ENCODE peak calls at places on chromosomes 6 and 20, in five cellular contexts. L, Y, M, Q and I are unnamed samples.

GRCh38 chr6:131960371-131961133 is 9.4 kb upstream of the CCN2 start:
- DNase-seq in L (no peak), Q (no peak), Y (no peak), M (no peak), I (no peak)

GRCh38 chr6:44898296-44898930 is 429.7 kb upstream of the RUNX2 start:
- DNase-seq in Q (no peak), M (no peak), L (no peak), Y (no peak), I (no peak)

GRCh38 chr6:158211273-158212055 is 43.3 kb downstream of the GTF2H5 start:
- DNase-seq in M (no peak), Y (no peak), L (no peak), Q (no peak), I (no peak)

GRCh38 chr20:42484335-42484734 is 705.4 kb downstream of the PTPRT start:
- DNase-seq in L (no peak), Y (peak; percentile 10), M (no peak), Q (no peak), I (no peak)

GRCh38 chr20:63911171-63911570 is 16.2 kb downstream of the DNAJC5 start:
- DNase-seq in L (no peak), Y (no peak), M (no peak), Q (no peak), I (peak; percentile 97)

GRCh38 chr6:87393026-87393622 is 14.6 kb upstream of the CFAP206 start:
- DNase-seq in L (no peak), M (no peak), Q (no peak), Y (peak; percentile 85), I (peak; percentile 49)

GRCh38 chr20:56851552-56851951 is 222.4 kb downstream of the TFAP2C start:
- DNase-seq in L (no peak), Y (no peak), Q (no peak), M (no peak), I (no peak)

GRCh38 chr20:61598586-61598985 is 346.5 kb downstream of the CDH4 start:
- DNase-seq in M (no peak), L (no peak), Q (no peak), Y (no peak), I (no peak)

GRCh38 chr20:54019127-54019526 is 51.3 kb downstream of the BCAS1 start:
- DNase-seq in Q (no peak), Y (no peak), L (no peak), M (no peak), I (no peak)

GRCh38 chr6:153976921-153977693 is 61.9 kb upstream of the OPRM1 start:
- DNase-seq in Q (no peak), M (no peak), L (no peak), Y (no peak), I (peak; percentile 13)

GRCh38 chr20:25309395-25310267 is 61.7 kb downstream of the PYGB start:
- DNase-seq in L (no peak), Q (no peak), M (no peak), Y (peak; percentile 83), I (peak; percentile 50)

GRCh38 chr20:2626853-2627541 is 25.4 kb upstream of the NOP56 start:
- DNase-seq in Q (no peak), M (no peak), Y (no peak), L (no peak), I (no peak)

GRCh38 chr6:163719028-163719742 is 304.7 kb downstream of the QKI start:
- DNase-seq in Q (no peak), Y (no peak), L (no peak), M (no peak), I (no peak)

GRCh38 chr20:6611911-6612614 is 155.4 kb upstream of the BMP2 start:
- DNase-seq in L (no peak), M (no peak), Q (no peak), Y (no peak), I (no peak)

GRCh38 chr6:156348376-156348775 is 428.8 kb upstream of the ARID1B start:
- DNase-seq in Y (no peak), M (no peak), Q (no peak), L (no peak), I (no peak)

GRCh38 chr6:92364948-92365386 is 1054.4 kb downstream of the EPHA7 start:
- DNase-seq in L (no peak), Q (no peak), Y (peak; percentile 41), M (no peak), I (no peak)

GRCh38 chr6:11847515-11848244 is 69.1 kb upstream of the ADTRP start:
- DNase-seq in Y (peak; percentile 20), Q (no peak), L (no peak), M (no peak), I (no peak)

GRCh38 chr6:109096198-109096597 is 891 bp downstream of the CEP57L1 start:
- DNase-seq in Y (no peak), M (no peak), Q (no peak), L (no peak), I (no peak)

GRCh38 chr20:3560578-3560977 is 89.8 kb downstream of the ATRN start:
- DNase-seq in Q (no peak), L (no peak), M (no peak), Y (no peak), I (peak; percentile 7)

GRCh38 chr6:52154381-52154780 is 31.8 kb upstream of the IL17A start:
- DNase-seq in Y (no peak), L (no peak), M (no peak), Q (no peak), I (no peak)

GRCh38 chr6:44454198-44454597 is 66.7 kb downstream of the CDC5L start:
- DNase-seq in Q (no peak), L (no peak), M (no peak), Y (no peak), I (no peak)

GRCh38 chr20:44166008-44166407 is 21.0 kb downstream of the JPH2 start:
- DNase-seq in L (no peak), Y (no peak), Q (no peak), M (no peak), I (peak; percentile 56)

GRCh38 chr20:62219101-62219991 is 732 bp downstream of the HRH3 start:
- DNase-seq in M (no peak), Q (no peak), L (no peak), Y (no peak), I (no peak)

GRCh38 chr6:95364016-95364604 is 213.2 kb upstream of the MANEA start:
- DNase-seq in L (no peak), M (no peak), Y (peak; percentile 28), Q (no peak), I (peak; percentile 26)

GRCh38 chr6:40326689-40327404 is 260.3 kb downstream of the LRFN2 start:
- DNase-seq in M (no peak), L (no peak), Q (no peak), Y (no peak), I (no peak)

GRCh38 chr6:150753404-150754184 is 111.9 kb upstream of the MTHFD1L start:
- DNase-seq in Y (peak; percentile 30), Q (no peak), L (no peak), M (no peak), I (no peak)

GRCh38 chr20:5480824-5481600 is 164.3 kb upstream of the PROKR2 start:
- DNase-seq in Q (no peak), L (no peak), M (no peak), Y (no peak), I (no peak)

GRCh38 chr6:108227290-108227689 is 33.5 kb downstream of the SNX3 start:
- DNase-seq in Q (no peak), L (no peak), M (no peak), Y (no peak), I (no peak)

GRCh38 chr6:11230158-11231107 is 2.0 kb downstream of the NEDD9 start:
- DNase-seq in Q (no peak), M (no peak), Y (no peak), L (no peak), I (no peak)

GRCh38 chr20:63651942-63652191 is 1.4 kb downstream of the STMN3 start:
- DNase-seq in Q (no peak), Y (no peak), L (no peak), M (no peak), I (no peak)

GRCh38 chr20:35947489-35947888 is 6.8 kb downstream of the SCAND1 start:
- DNase-seq in L (peak; percentile 56), Y (peak; percentile 13), M (no peak), Q (no peak), I (no peak)

GRCh38 chr6:9516207-9516606 is 898.7 kb downstream of the TFAP2A start:
- DNase-seq in L (no peak), Y (peak; percentile 64), Q (no peak), M (no peak), I (peak; percentile 76)

GRCh38 chr6:10322991-10323390 is 91.9 kb downstream of the TFAP2A start:
- DNase-seq in Q (no peak), Y (no peak), L (no peak), M (no peak), I (peak; percentile 32)

GRCh38 chr20:56843386-56843785 is 214.3 kb downstream of the TFAP2C start:
- DNase-seq in L (no peak), Y (no peak), Q (no peak), M (no peak), I (no peak)

GRCh38 chr20:49698477-49698876 is 15.2 kb downstream of the B4GALT5 start:
- DNase-seq in L (no peak), M (no peak), Y (no peak), Q (no peak), I (no peak)

GRCh38 chr6:4727671-4728435 is 48.4 kb upstream of the CDYL start:
- DNase-seq in M (no peak), Y (peak; percentile 29), L (no peak), Q (no peak), I (no peak)

GRCh38 chr6:25354078-25354940 is 75.1 kb downstream of the CARMIL1 start:
- DNase-seq in Y (no peak), L (no peak), M (no peak), Q (no peak), I (no peak)

GRCh38 chr20:37755665-37756064 is 61.8 kb downstream of the CTNNBL1 start:
- DNase-seq in Y (peak; percentile 29), M (peak; percentile 55), L (no peak), Q (peak; percentile 27), I (no peak)
- TF ChIP-seq CTCF in Y (peak; percentile 36), M (peak; percentile 53), L (no peak), Q (peak; percentile 61), I (no peak)

GRCh38 chr6:136250686-136251008 is 536 bp upstream of the MTFR2 start:
- DNase-seq in Q (no peak), Y (no peak), L (no peak), M (no peak), I (peak; percentile 34)
- H3K27ac ChIP-seq in Q (peak overlapping the region; percentile 59), Y (peak overlapping the region; percentile 20), L (peak overlapping the region; percentile 8), M (peak overlapping the region; percentile 46), I (peak overlapping the region; percentile 78)

DNA sequence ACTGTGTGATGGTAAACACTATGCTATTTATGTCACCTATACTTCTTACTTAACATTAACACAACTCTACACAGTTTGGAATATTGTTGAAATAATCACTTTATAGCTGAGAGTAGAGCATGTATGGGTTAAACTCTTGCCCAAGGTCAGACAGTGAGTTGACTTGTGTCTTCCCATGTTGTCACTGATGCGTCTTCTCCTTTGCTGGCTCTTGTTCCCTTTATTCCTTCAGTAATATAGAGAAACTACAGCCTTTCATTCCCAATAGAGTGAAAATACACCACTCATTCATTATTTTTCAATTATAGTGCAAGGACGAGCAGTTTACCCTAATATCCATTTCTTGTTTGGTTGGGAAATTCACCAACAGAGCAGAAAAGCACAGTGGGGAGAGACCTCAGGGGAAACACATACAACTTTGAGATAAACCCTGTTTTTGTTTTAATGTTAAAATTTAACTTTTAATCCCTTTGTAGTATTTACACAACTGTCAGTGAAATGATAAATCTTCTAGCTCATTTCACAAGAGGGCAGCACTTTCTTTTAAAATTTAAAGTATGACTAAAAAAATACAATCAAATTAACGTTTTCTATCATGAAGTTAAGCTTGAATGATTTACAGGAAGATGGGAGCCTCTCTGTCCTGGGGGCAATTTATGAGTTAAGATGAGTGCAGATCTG is 363.0 kb downstream of the UTRN start:
- DNase-seq in Q (no peak), Y (no peak), L (no peak), M (no peak), I (no peak)
- TF ChIP-seq CTCF in Q (no peak), Y (peak; percentile 43), L (no peak), M (no peak), I (no peak)

GRCh38 chr6:145497006-145497405 is 238.3 kb downstream of the EPM2A start:
- DNase-seq in L (no peak), Y (no peak), M (no peak), Q (no peak), I (no peak)
- H3K27ac ChIP-seq in L (no peak overlapping the region), Y (no peak overlapping the region), M (no peak overlapping the region), Q (no peak overlapping the region), I (no peak overlapping the region)